ENCODE peak calls at places on chromosomes 11 and 22, in ten cellular contexts. E, W, L, X, U, P, C, V, O and H are unnamed samples.

GRCh38 chr11:110305169-110306018 is 9.0 kb upstream of the RDX start:
- DNase-seq in P (no peak), V (peak), W (no peak), U (peak), E (no peak), O (peak), C (no peak), X (no peak), L (no peak), H (no peak)

GRCh38 chr11:35800970-35801953 is 138.7 kb downstream of the TRIM44 start:
- DNase-seq in E (no peak), U (no peak), O (peak), L (no peak), W (no peak), C (no peak), V (no peak), X (peak), P (no peak), H (peak)

GRCh38 chr22:36405671-36406070 is 17.9 kb upstream of the MYH9 start:
- DNase-seq in E (no peak), P (no peak), U (peak), W (no peak), C (peak), L (peak), V (no peak), X (no peak), O (no peak), H (no peak)

GRCh38 chr11:46200537-46201281 is 76.8 kb upstream of the CREB3L1 start:
- DNase-seq in P (no peak), E (no peak), C (no peak), V (no peak), X (no peak), L (no peak), U (peak), W (no peak), O (no peak), H (no peak)

GRCh38 chr22:24494535-24495364 is at the start of gene UPB1:
- DNase-seq in X (no peak), L (no peak), O (no peak), P (no peak), W (no peak), U (no peak), V (no peak), C (no peak), E (peak), H (no peak)

GRCh38 chr11:10899542-10899830 is 41.6 kb upstream of the ZBED5 start:
- DNase-seq in U (no peak), V (peak), C (no peak), L (no peak), P (no peak), E (no peak), X (no peak), W (no peak), O (no peak), H (no peak)

GRCh38 chr22:20205964-20206708 is 55.3 kb upstream of the CCDC188 start:
- DNase-seq in O (peak), C (peak), E (no peak), P (no peak), V (peak), X (peak), W (peak), L (peak), U (peak), H (peak)

GRCh38 chr11:123006860-123007542 is 25.4 kb upstream of the BSX start:
- DNase-seq in X (no peak), V (no peak), W (no peak), U (no peak), E (no peak), P (no peak), C (no peak), O (no peak), L (no peak), H (no peak)

GRCh38 chr11:95279921-95280861 is 49.2 kb upstream of the SESN3 start:
- DNase-seq in V (no peak), X (peak), U (no peak), P (no peak), O (peak), E (no peak), W (no peak), L (no peak), C (no peak), H (peak)

GRCh38 chr22:36052505-36052941 is 23.9 kb upstream of the RBFOX2 start:
- DNase-seq in L (no peak), W (no peak), O (peak), E (no peak), P (no peak), V (no peak), X (no peak), C (no peak), U (peak), H (no peak)

GRCh38 chr11:121687961-121688566 is 235.3 kb upstream of the SORL1-AS1 start:
- DNase-seq in L (no peak), V (peak), W (no peak), X (no peak), P (peak), C (no peak), E (peak), U (peak), O (peak), H (no peak)

GRCh38 chr11:57516061-57516443 is 550 bp upstream of the SLC43A1 start:
- DNase-seq in U (no peak), V (no peak), P (no peak), L (no peak), O (no peak), W (no peak), X (no peak), E (no peak), C (no peak), H (no peak)